ENCODE peak calls at places on chromosomes 11 and 22, in nine cellular contexts. M, T, Q, F, X, L, C, N and O are unnamed samples.

GRCh38 chr11:61162092-61162935 is 1.1 kb upstream of the VPS37C start:
- DNase-seq in C (no peak), L (no peak), Q (peak; percentile 20), M (no peak), F (no peak), X (peak; percentile 49), N (no peak), T (peak; percentile 23), O (peak; percentile 42)

GRCh38 chr11:6894097-6894496 is 1.8 kb upstream of the OR2D2 start:
- DNase-seq in M (no peak), F (no peak), N (no peak), T (no peak), Q (no peak), L (no peak), C (no peak), X (peak; percentile 43), O (no peak)

GRCh38 chr11:122893131-122893530 is 10.6 kb downstream of the JHY start:
- DNase-seq in N (no peak), L (no peak), Q (no peak), F (no peak), T (no peak), X (no peak), C (no peak), M (no peak), O (no peak)

GRCh38 chr11:129861702-129862107 is 33.7 kb downstream of the NFRKB start:
- DNase-seq in Q (peak; percentile 84), X (peak; percentile 96), M (no peak), L (peak; percentile 61), C (peak; percentile 62), F (peak; percentile 52), T (peak; percentile 95), N (no peak), O (no peak)

GRCh38 chr22:48053973-48054372 is 1291.5 kb downstream of the TBC1D22A start:
- DNase-seq in F (no peak), T (no peak), N (no peak), X (no peak), Q (no peak), M (no peak), C (no peak), L (no peak), O (no peak)

GRCh38 chr11:125063429-125064043 is 431 bp downstream of the SLC37A2 start:
- DNase-seq in T (no peak), C (no peak), Q (no peak), L (no peak), M (no peak), F (no peak), N (no peak), X (peak; percentile 67), O (no peak)

GRCh38 chr11:9808943-9809342 is 145.1 kb downstream of the SWAP70 start:
- DNase-seq in M (no peak), F (no peak), N (no peak), C (no peak), L (no peak), X (no peak), T (peak; percentile 65), Q (no peak), O (no peak)

GRCh38 chr11:8757047-8757446 is 74.5 kb downstream of the RPL27A start:
- DNase-seq in M (no peak), X (no peak), F (no peak), Q (no peak), T (no peak), L (no peak), C (no peak), N (no peak), O (peak; percentile 10)

GRCh38 chr22:24428751-24429410 is 1.5 kb downstream of the ADORA2A start:
- DNase-seq in F (no peak), L (no peak), M (no peak), X (no peak), T (no peak), N (peak; percentile 13), C (no peak), Q (no peak), O (no peak)

GRCh38 chr11:62011881-62012280 is 44.4 kb upstream of the FTH1 start:
- DNase-seq in C (no peak), F (no peak), M (no peak), N (no peak), T (no peak), L (no peak), X (no peak), Q (no peak), O (no peak)

GRCh38 chr11:70180906-70181305 is 22.2 kb upstream of the FADD start:
- DNase-seq in Q (no peak), C (no peak), L (no peak), T (no peak), N (no peak), F (no peak), X (no peak), M (no peak), O (no peak)

GRCh38 chr11:120211522-120212258 is 858 bp downstream of the OAF start:
- DNase-seq in C (no peak), M (no peak), X (no peak), F (no peak), Q (no peak), N (no peak), T (no peak), L (no peak), O (no peak)

GRCh38 chr11:73312806-73313403 is 4.8 kb downstream of the ARHGEF17 start:
- DNase-seq in M (no peak), F (no peak), Q (no peak), X (no peak), T (peak; percentile 56), N (no peak), C (no peak), L (no peak), O (no peak)
- H3K4me3 ChIP-seq in M (peak overlapping the region; percentile 89), F (no peak overlapping the region), Q (no peak overlapping the region), X (no peak overlapping the region), T (peak overlapping the region; percentile 41), N (peak overlapping the region; percentile 76), C (peak overlapping the region; percentile 46), L (peak overlapping the region; percentile 15), O (peak overlapping the region; percentile 63)

DNA sequence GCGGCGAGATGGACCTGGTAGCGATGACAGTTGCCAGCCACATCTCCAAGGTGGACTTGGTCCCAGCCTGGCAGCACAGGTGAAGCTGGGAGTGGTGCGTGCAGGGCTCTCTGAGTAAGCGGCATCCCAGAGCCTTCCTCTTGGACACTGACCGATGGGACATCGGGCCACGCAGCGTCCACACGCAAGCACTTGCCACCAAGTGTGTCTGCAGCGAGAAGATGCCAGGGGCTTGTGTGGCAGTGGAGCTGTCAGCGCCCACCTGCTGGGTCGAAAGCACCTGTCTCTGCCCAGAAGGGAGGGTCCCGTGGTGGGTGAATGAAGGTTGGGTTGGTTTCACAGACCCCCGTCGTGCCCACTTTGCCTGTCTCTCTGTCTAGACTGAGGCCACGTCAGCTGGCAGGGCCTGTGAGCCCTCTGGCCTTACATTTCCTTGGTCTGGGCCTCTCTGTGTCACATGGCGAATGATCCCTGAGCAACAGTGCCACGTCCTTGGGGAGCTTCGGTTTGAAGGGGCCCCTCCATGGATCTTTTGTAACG is 50.8 kb upstream of the SMIM38 start:
- DNase-seq in T (no peak), X (no peak), F (no peak), M (no peak), Q (no peak), L (no peak), C (no peak), N (no peak), O (no peak)
- H3K4me3 ChIP-seq in T (no peak overlapping the region), X (no peak overlapping the region), F (no peak overlapping the region), M (no peak overlapping the region), Q (no peak overlapping the region), L (no peak overlapping the region), C (no peak overlapping the region), N (no peak overlapping the region), O (no peak overlapping the region)

GRCh38 chr11:31102875-31103274 is 266.7 kb downstream of the DCDC1 start:
- DNase-seq in Q (no peak), L (no peak), X (no peak), T (no peak), F (no peak), C (no peak), N (no peak), M (no peak), O (no peak)
- H3K4me3 ChIP-seq in Q (no peak overlapping the region), L (no peak overlapping the region), X (no peak overlapping the region), T (no peak overlapping the region), F (no peak overlapping the region), C (no peak overlapping the region), N (no peak overlapping the region), M (no peak overlapping the region), O (no peak overlapping the region)

GRCh38 chr22:44678245-44678979 is 23.6 kb upstream of the PRR5 start:
- DNase-seq in X (no peak), C (no peak), N (no peak), M (no peak), T (no peak), F (no peak), L (no peak), Q (no peak), O (no peak)

GRCh38 chr22:44677299-44678244 is 24.4 kb upstream of the PRR5 start:
- DNase-seq in M (no peak), X (no peak), C (no peak), F (no peak), N (no peak), L (no peak), Q (no peak), T (no peak), O (no peak)

GRCh38 chr22:44678980-44679647 is 22.9 kb upstream of the PRR5 start:
- DNase-seq in N (no peak), C (no peak), M (no peak), X (no peak), F (no peak), T (no peak), L (no peak), Q (no peak), O (no peak)

GRCh38 chr22:44673406-44673805 is 28.6 kb upstream of the PRR5 start:
- DNase-seq in T (no peak), L (no peak), N (no peak), F (no peak), C (no peak), M (no peak), X (no peak), Q (no peak), O (no peak)

DNA sequence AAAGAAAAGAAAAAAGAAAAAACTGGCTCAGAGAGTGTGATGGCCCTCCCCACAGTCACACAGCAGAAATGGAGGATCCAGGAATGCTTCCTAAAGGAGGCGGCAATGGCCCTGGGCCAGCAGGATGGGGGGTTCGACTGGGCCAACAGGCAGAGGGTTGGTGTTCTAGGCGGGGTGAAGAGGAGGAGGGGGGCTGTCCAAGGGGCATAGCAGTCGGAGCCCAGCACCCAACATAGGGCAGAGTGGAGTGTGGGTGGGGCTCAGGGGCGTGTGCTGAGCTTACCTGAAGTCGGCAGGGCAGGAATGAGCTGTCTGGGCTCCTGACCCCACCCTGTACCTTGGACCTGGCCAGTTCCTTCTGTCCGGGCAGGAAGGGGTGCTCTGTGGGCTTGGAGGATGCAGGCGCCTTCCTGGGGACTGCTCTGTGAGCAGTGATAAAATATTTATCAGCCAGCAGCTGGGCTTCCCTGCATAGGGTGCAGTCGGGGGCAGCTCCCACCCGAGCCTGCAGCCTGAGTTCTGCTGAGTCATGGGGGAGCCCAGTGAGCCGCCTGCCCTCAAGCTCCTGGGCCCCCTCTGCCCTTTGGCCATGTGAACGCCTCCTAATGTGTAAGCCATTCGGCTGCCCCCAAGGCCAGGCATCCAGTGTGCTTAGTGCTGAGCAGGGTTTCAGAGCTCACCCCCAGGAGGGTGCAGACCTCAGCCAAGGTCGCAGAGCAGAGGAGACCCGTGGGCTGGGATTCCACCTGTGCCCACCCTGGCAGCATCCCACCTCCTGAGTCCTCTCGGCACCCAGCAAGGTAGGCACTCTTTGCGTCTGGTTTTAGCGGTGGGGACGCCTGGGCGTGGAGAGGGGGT is 25.3 kb upstream of the PRR5 start:
- DNase-seq in L (peak; percentile 82), X (no peak), F (no peak), N (no peak), M (no peak), C (no peak), Q (peak; percentile 28), T (no peak), O (no peak)
- H3K4me3 ChIP-seq in L (peak overlapping the region; percentile 38), X (no peak overlapping the region), F (no peak overlapping the region), N (no peak overlapping the region), M (peak overlapping the region; percentile 33), C (no peak overlapping the region), Q (peak overlapping the region; percentile 48), T (no peak overlapping the region), O (no peak overlapping the region)